ENCODE peak calls at places on chromosomes 1 and 21, in six cellular contexts. W, C, G, B, S and M are unnamed samples. For H3K9me3 and H3K4me1, the result is how much of the 10 kb centered on the place peaks cover.

GRCh38 chr1:29280780-29281131 is 44.4 kb downstream of the PTPRU start:
- DNase-seq in W (peak), C (no peak), G (no peak), B (no peak), S (no peak), M (no peak)

GRCh38 chr1:43913666-43914325 is 19.8 kb upstream of the ARTN start:
- DNase-seq in W (no peak), C (no peak), G (no peak), B (no peak), S (no peak), M (no peak)

GRCh38 chr21:26136686-26137085 is 33.9 kb downstream of the APP start:
- DNase-seq in W (no peak), C (no peak), G (no peak), B (no peak), S (no peak), M (no peak)

GRCh38 chr1:12595839-12596821 is 21.9 kb downstream of the DHRS3 start:
- DNase-seq in W (peak), C (peak), G (no peak), B (peak), S (peak), M (peak)

GRCh38 chr1:243312962-243313634 is 57.3 kb downstream of the SDCCAG8 start:
- DNase-seq in W (no peak), C (no peak), G (no peak), B (no peak), S (no peak), M (no peak)

GRCh38 chr1:159869173-159869572 is 6.7 kb upstream of the VSIG8 start:
- DNase-seq in W (no peak), C (no peak), G (no peak), B (no peak), S (no peak), M (no peak)

GRCh38 chr1:53627031-53627430 is 111.9 kb downstream of the GLIS1 start:
- DNase-seq in W (no peak), C (no peak), G (no peak), B (no peak), S (no peak), M (peak)

GRCh38 chr1:156586323-156586722 is 5.3 kb upstream of the NAXE start:
- DNase-seq in W (no peak), C (no peak), G (no peak), B (no peak), S (no peak), M (no peak)

GRCh38 chr1:81467433-81467832 is 333.3 kb upstream of the ADGRL2 start:
- DNase-seq in W (no peak), C (no peak), G (no peak), B (no peak), S (no peak), M (no peak)

GRCh38 chr1:39127513-39127912 is 77.0 kb upstream of the MACF1 start:
- DNase-seq in W (peak), C (no peak), G (no peak), B (peak), S (no peak), M (no peak)

GRCh38 chr1:92030701-92031107 is 919 bp downstream of the EPHX4 start:
- DNase-seq in W (peak), C (no peak), G (no peak), B (no peak), S (no peak), M (no peak)

GRCh38 chr21:42581676-42582371 is 68.2 kb downstream of the SLC37A1 start:
- DNase-seq in W (no peak), C (no peak), G (no peak), B (no peak), S (no peak), M (peak)

GRCh38 chr21:42580793-42581201 is 67.1 kb downstream of the SLC37A1 start:
- DNase-seq in W (no peak), C (peak), G (no peak), B (no peak), S (no peak), M (no peak)

GRCh38 chr21:42578761-42579415 is 65.2 kb downstream of the SLC37A1 start:
- DNase-seq in W (no peak), C (peak), G (no peak), B (no peak), S (no peak), M (no peak)

GRCh38 chr21:42579456-42580075 is 65.9 kb downstream of the SLC37A1 start:
- DNase-seq in W (no peak), C (no peak), G (no peak), B (no peak), S (no peak), M (no peak)

DNA sequence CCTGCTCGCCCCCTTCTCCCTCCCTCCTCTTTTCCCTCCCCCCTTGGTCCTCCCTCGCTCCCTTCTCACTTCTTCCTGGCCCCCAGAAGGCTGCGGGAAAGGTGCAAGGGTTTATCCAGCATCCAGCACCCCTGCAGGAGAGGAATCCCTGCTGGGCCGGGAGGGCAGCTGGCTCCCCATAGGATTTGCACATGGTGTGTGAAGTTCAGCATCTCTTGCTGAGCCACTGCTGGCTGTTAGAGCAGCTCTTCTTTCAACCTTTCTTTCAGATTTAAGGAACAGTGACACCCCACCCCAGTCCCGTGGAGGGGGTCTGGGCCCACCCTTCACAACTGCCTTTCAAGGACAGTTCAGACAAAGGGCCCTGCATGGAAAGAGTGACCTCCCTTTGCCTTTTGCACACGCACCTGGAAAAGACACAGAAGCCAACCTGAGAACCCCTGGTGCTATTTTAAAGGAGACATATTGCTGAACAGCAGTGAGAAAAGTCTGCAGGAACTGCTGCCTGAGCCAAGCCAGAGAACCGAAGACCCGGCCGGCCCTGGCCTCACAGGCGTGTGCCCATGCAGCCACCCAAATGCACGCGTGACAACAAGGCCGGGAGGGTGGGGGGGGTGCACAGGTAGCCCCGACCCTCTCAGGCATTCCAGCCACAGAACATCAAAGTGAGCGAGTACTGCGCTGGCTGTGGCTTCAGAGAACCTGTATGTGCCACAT is 66.6 kb downstream of the SLC37A1 start:
- DNase-seq in W (no peak), C (no peak), G (no peak), B (no peak), S (no peak), M (no peak)
- H3K9me3 ChIP-seq in W (under half), C (under half), G (under half), B (under half), S (under half), M (under half)

GRCh38 chr1:27499142-27499541 is 9.2 kb upstream of the WASF2 start:
- DNase-seq in W (no peak), C (no peak), G (no peak), B (no peak), S (no peak), M (no peak)

GRCh38 chr1:27491748-27492700 is 2.1 kb upstream of the WASF2 start:
- DNase-seq in W (no peak), C (no peak), G (no peak), B (no peak), S (no peak), M (peak)

GRCh38 chr1:27496604-27497155 is 6.7 kb upstream of the WASF2 start:
- DNase-seq in W (peak), C (no peak), G (no peak), B (no peak), S (no peak), M (no peak)
- TF ChIP-seq CTCF in W (peak), C (no peak), G (no peak), B (no peak), S (no peak), M (no peak)

GRCh38 chr1:111164151-111164550 is 24.1 kb downstream of the CEPT1 start:
- DNase-seq in W (no peak), C (no peak), G (no peak), B (no peak), S (no peak), M (no peak)

GRCh38 chr1:111157425-111157824 is 17.4 kb downstream of the CEPT1 start:
- DNase-seq in W (peak), C (no peak), G (no peak), B (no peak), S (no peak), M (no peak)

GRCh38 chr1:111163363-111163762 is 23.3 kb downstream of the CEPT1 start:
- DNase-seq in W (no peak), C (no peak), G (no peak), B (no peak), S (no peak), M (no peak)

GRCh38 chr1:111161843-111162242 is 21.8 kb downstream of the CEPT1 start:
- DNase-seq in W (no peak), C (no peak), G (no peak), B (no peak), S (no peak), M (no peak)
- H3K4me1 ChIP-seq in W (under half), C (under half), G (under half), B (under half), S (under half), M (under half)

GRCh38 chr21:10521091-10521598 is at the start of gene TPTE:
- DNase-seq in W (no peak), C (no peak), G (no peak), B (no peak), S (no peak), M (no peak)
- H3K9me3 ChIP-seq in W (under half), C (under half), G (under half), B (under half), S (under half), M (under half)

DNA sequence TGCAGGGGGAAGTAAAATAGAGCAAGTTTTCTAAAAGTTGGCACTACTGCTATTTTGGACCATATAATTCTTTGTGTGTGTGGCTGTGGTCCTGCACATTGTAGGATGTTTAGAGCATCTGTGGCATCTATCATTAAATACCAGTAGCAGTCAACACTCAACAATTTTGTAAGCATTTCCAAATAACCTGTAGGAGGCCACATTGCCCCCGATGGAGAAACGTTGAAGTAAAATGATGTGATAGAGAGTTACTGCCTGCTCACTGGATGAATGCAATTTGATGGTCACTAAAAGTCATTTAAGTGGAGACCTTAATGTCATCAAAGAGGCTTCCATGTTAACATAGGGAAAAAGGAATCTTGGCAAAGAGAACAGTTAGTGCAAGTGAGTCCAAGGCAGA is 560.8 kb downstream of the NEGR1 start:
- DNase-seq in W (no peak), C (no peak), G (no peak), B (no peak), S (no peak), M (no peak)
- TF ChIP-seq CTCF in W (no peak), C (no peak), G (no peak), B (no peak), S (no peak), M (no peak)

GRCh38 chr1:19479351-19480120 is 5.8 kb downstream of the CAPZB start:
- DNase-seq in W (no peak), C (no peak), G (no peak), B (no peak), S (no peak), M (no peak)
- H3K4me1 ChIP-seq in W (under half), C (half or more), G (half or more), B (half or more), S (under half), M (under half)